ENCODE peak calls at places on chromosomes 12 and 14, in ten cellular contexts. J is testis, P is HFF-Myc, T is astrocyte of the cerebellum, R is mucosa of descending colon, Y is WERI-Rb-1, G is endothelial cell, Q is gastrocnemius medialis, O is cardiac fibroblast, E is IMR-90. W is an unnamed sample.

GRCh38 chr14:56891226-56891625 is 80.9 kb upstream of the OTX2 start:
- DNase-seq in J (no peak), P (no peak), T (no peak), R (no peak), Y (peak), G (no peak), Q (no peak), O (no peak), E (no peak), W (no peak)

GRCh38 chr12:27946396-27946795 is 26.1 kb downstream of the PTHLH start:
- DNase-seq in J (no peak), P (no peak), T (no peak), R (no peak), Y (no peak), G (no peak), Q (no peak), O (no peak), E (no peak), W (no peak)

GRCh38 chr14:81147140-81147897 is 73.4 kb downstream of the GTF2A1 start:
- DNase-seq in J (no peak), P (no peak), T (no peak), R (no peak), Y (no peak), G (no peak), Q (no peak), O (no peak), E (no peak), W (no peak)

GRCh38 chr12:102417055-102417454 is 63.3 kb downstream of the IGF1 start:
- DNase-seq in J (no peak), P (no peak), T (no peak), R (no peak), Y (no peak), G (no peak), Q (no peak), O (no peak), E (no peak), W (no peak)

GRCh38 chr14:90757452-90757851 is 58.8 kb downstream of the TTC7B start:
- DNase-seq in J (no peak), P (no peak), T (no peak), R (no peak), Y (no peak), G (no peak), Q (peak), O (no peak), E (no peak), W (no peak)

GRCh38 chr12:100528044-100528443 is 45.4 kb upstream of the GAS2L3 start:
- DNase-seq in J (no peak), P (no peak), T (no peak), R (no peak), Y (no peak), G (no peak), Q (no peak), O (no peak), E (no peak), W (no peak)

GRCh38 chr12:114918535-114919233 is 234.7 kb upstream of the TBX3 start:
- DNase-seq in J (no peak), P (no peak), T (no peak), R (no peak), Y (no peak), G (no peak), Q (no peak), O (peak), E (peak), W (no peak)

GRCh38 chr12:126905752-126906151 is 1361.2 kb upstream of the TMEM132C start:
- DNase-seq in J (no peak), P (no peak), T (no peak), R (no peak), Y (no peak), G (no peak), Q (no peak), O (no peak), E (no peak), W (no peak)

GRCh38 chr12:124557518-124558223 is 9.7 kb downstream of the NCOR2 start:
- DNase-seq in J (no peak), P (no peak), T (no peak), R (no peak), Y (peak), G (no peak), Q (no peak), O (no peak), E (no peak), W (no peak)

GRCh38 chr12:32789911-32790310 is 34.2 kb upstream of the YARS2 start:
- DNase-seq in J (no peak), P (no peak), T (no peak), R (no peak), Y (no peak), G (no peak), Q (no peak), O (no peak), E (no peak), W (no peak)

GRCh38 chr12:93146970-93147369 is 217.9 kb upstream of the EEA1 start:
- DNase-seq in J (no peak), P (no peak), T (no peak), R (no peak), Y (no peak), G (no peak), Q (no peak), O (no peak), E (no peak), W (no peak)

GRCh38 chr14:45201908-45202307 is 51.1 kb downstream of the MIS18BP1 start:
- DNase-seq in J (peak), P (no peak), T (no peak), R (no peak), Y (peak), G (peak), Q (no peak), O (peak), E (no peak), W (no peak)

GRCh38 chr14:54672181-54672580 is 105.3 kb downstream of the SAMD4A start:
- DNase-seq in J (no peak), P (no peak), T (no peak), R (no peak), Y (no peak), G (no peak), Q (no peak), O (no peak), E (no peak), W (no peak)

GRCh38 chr14:94354638-94355185 is 31.6 kb upstream of the SERPINA6 start:
- DNase-seq in J (no peak), P (no peak), T (no peak), R (no peak), Y (no peak), G (no peak), Q (no peak), O (no peak), E (no peak), W (no peak)

GRCh38 chr12:93894391-93895095 is 217.4 kb downstream of the CRADD start:
- DNase-seq in J (peak), P (no peak), T (peak), R (peak), Y (no peak), G (no peak), Q (peak), O (peak), E (peak), W (no peak)

GRCh38 chr14:47392351-47392750 is 283.1 kb downstream of the MDGA2 start:
- DNase-seq in J (no peak), P (no peak), T (peak), R (no peak), Y (no peak), G (no peak), Q (no peak), O (no peak), E (no peak), W (no peak)

GRCh38 chr12:68538722-68539614 is 71.7 kb upstream of the RAP1B start:
- DNase-seq in J (peak), P (no peak), T (peak), R (no peak), Y (no peak), G (no peak), Q (peak), O (peak), E (peak), W (no peak)

GRCh38 chr14:29892327-29892726 is 35.3 kb downstream of the PRKD1 start:
- DNase-seq in J (no peak), P (no peak), T (no peak), R (no peak), Y (no peak), G (no peak), Q (no peak), O (peak), E (peak), W (no peak)

GRCh38 chr12:41967668-41968649 is 176.7 kb downstream of the GXYLT1 start:
- DNase-seq in J (no peak), P (no peak), T (peak), R (no peak), Y (peak), G (no peak), Q (no peak), O (no peak), E (no peak), W (no peak)

GRCh38 chr14:67335781-67336180 is 23.8 kb downstream of the ATP6V1D start:
- DNase-seq in J (no peak), P (no peak), T (no peak), R (no peak), Y (peak), G (peak), Q (no peak), O (peak), E (peak), W (no peak)

GRCh38 chr14:73833024-73833423 is 18.6 kb upstream of the PTGR2 start:
- DNase-seq in J (no peak), P (no peak), T (peak), R (no peak), Y (no peak), G (no peak), Q (no peak), O (peak), E (no peak), W (no peak)

GRCh38 chr14:73645248-73645610 is 443 bp downstream of the DNAL1 start:
- DNase-seq in J (no peak), P (no peak), T (no peak), R (no peak), Y (no peak), G (no peak), Q (no peak), O (no peak), E (no peak), W (no peak)

GRCh38 chr14:63204407-63205280 is at the start of gene RHOJ:
- DNase-seq in J (peak), P (no peak), T (no peak), R (no peak), Y (no peak), G (peak), Q (no peak), O (peak), E (peak), W (no peak)

GRCh38 chr12:111788178-111788654 is 21.5 kb downstream of the ALDH2 start:
- DNase-seq in J (peak), P (no peak), T (no peak), R (no peak), Y (peak), G (no peak), Q (peak), O (peak), E (peak), W (no peak)

GRCh38 chr14:77219591-77219990 is 38.0 kb downstream of the TMEM63C start:
- DNase-seq in J (peak), P (no peak), T (no peak), R (no peak), Y (no peak), G (no peak), Q (no peak), O (no peak), E (no peak), W (no peak)

GRCh38 chr12:46357438-46358324 is 14.9 kb downstream of the SLC38A2 start:
- DNase-seq in J (no peak), P (peak), T (no peak), R (no peak), Y (no peak), G (no peak), Q (no peak), O (peak), E (peak), W (no peak)

GRCh38 chr12:107730942-107731341 is 30.0 kb downstream of the PRDM4 start:
- DNase-seq in J (no peak), P (no peak), T (no peak), R (no peak), Y (no peak), G (no peak), Q (no peak), O (no peak), E (no peak), W (no peak)

GRCh38 chr12:107732365-107732764 is 28.6 kb downstream of the PRDM4 start:
- DNase-seq in J (no peak), P (no peak), T (no peak), R (no peak), Y (no peak), G (peak), Q (no peak), O (no peak), E (no peak), W (no peak)

GRCh38 chr12:107731376-107731775 is 29.6 kb downstream of the PRDM4 start:
- DNase-seq in J (no peak), P (no peak), T (no peak), R (no peak), Y (no peak), G (no peak), Q (no peak), O (peak), E (no peak), W (no peak)

GRCh38 chr12:107734139-107734538 is 26.8 kb downstream of the PRDM4 start:
- DNase-seq in J (no peak), P (no peak), T (no peak), R (no peak), Y (no peak), G (no peak), Q (no peak), O (no peak), E (no peak), W (no peak)

GRCh38 chr12:107736914-107737313 is 24.0 kb downstream of the PRDM4 start:
- DNase-seq in J (no peak), P (no peak), T (no peak), R (no peak), Y (no peak), G (no peak), Q (no peak), O (no peak), E (no peak), W (peak)
- TF ChIP-seq CTCF in J (no peak), P (no peak), T (no peak), R (no peak), Y (no peak), G (no peak), Q (no peak), O (no peak), E (no peak), W (no peak)

GRCh38 chr12:6729186-6729585 is 5.3 kb downstream of the COPS7A start:
- DNase-seq in J (no peak), P (no peak), T (no peak), R (no peak), Y (no peak), G (no peak), Q (no peak), O (no peak), E (no peak), W (no peak)

GRCh38 chr12:6722863-6723262 is 983 bp upstream of the COPS7A start:
- DNase-seq in J (no peak), P (no peak), T (no peak), R (no peak), Y (no peak), G (no peak), Q (no peak), O (no peak), E (no peak), W (no peak)

GRCh38 chr12:6724409-6724797 is 557 bp downstream of the COPS7A start:
- DNase-seq in J (no peak), P (no peak), T (no peak), R (peak), Y (peak), G (peak), Q (no peak), O (no peak), E (peak), W (no peak)

GRCh38 chr12:6725350-6725749 is 1.5 kb downstream of the COPS7A start:
- DNase-seq in J (no peak), P (no peak), T (no peak), R (no peak), Y (no peak), G (no peak), Q (no peak), O (no peak), E (no peak), W (no peak)

GRCh38 chr12:6723607-6724408 is at the start of gene COPS7A:
- DNase-seq in J (peak), P (peak), T (peak), R (peak), Y (peak), G (peak), Q (peak), O (peak), E (peak), W (peak)
- TF ChIP-seq CTCF in J (no peak), P (no peak), T (no peak), R (no peak), Y (no peak), G (no peak), Q (no peak), O (no peak), E (no peak), W (no peak)

DNA sequence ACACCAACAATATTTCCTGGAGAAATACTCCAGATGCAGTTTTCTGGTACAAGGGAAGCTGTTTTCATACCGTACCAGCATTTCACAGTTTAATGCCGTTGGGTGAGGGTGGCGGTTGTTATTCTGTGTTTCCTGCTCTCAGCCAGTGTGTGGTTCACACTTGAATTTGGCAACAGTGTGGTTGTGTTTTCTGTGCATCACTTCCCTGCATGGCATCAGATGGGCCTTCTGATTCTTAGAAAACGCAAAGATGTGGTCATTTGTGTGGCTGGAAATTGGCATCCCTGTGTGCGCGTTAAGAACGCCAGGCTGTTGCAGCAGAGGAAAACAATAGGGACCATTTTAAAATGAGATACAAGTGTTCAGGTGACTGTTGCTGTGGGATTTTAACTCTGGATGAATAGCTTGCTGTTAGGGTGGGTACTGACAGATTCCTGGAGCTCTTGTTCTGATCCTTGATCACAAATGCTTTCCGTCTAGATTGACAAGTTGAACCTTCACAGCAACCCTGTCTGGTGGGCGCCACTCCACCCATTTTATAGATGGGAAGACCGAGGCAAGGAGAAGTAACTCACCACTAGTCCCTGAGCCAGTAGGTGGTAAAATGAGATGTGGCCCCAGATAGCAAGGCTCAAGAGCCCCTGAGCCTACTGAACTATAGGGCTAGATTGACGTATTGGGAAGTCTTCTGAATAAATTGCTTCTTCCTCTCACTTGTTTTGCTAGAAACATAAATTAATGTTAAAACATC is 231.2 kb downstream of the CHST11 start:
- DNase-seq in J (no peak), P (no peak), T (no peak), R (no peak), Y (no peak), G (no peak), Q (no peak), O (no peak), E (no peak), W (no peak)
- TF ChIP-seq CTCF in J (no peak), P (no peak), T (no peak), R (no peak), Y (no peak), G (no peak), Q (no peak), O (no peak), E (no peak), W (no peak)

GRCh38 chr12:17809206-17809605 is 280.8 kb downstream of the RERGL start:
- DNase-seq in J (no peak), P (no peak), T (no peak), R (no peak), Y (no peak), G (no peak), Q (no peak), O (no peak), E (no peak), W (no peak)
- TF ChIP-seq CTCF in J (no peak), P (no peak), T (no peak), R (no peak), Y (peak), G (peak), Q (no peak), O (no peak), E (no peak), W (no peak)

GRCh38 chr12:53333289-53333688 is 2.9 kb downstream of the SP7 start:
- DNase-seq in J (no peak), P (no peak), T (no peak), R (no peak), Y (no peak), G (no peak), Q (no peak), O (no peak), E (no peak), W (no peak)

GRCh38 chr12:53338916-53339315 is 2.8 kb upstream of the SP7 start:
- DNase-seq in J (no peak), P (no peak), T (no peak), R (no peak), Y (peak), G (no peak), Q (no peak), O (no peak), E (no peak), W (no peak)

GRCh38 chr12:53334822-53335221 is 1.3 kb downstream of the SP7 start:
- DNase-seq in J (no peak), P (no peak), T (no peak), R (no peak), Y (no peak), G (no peak), Q (no peak), O (no peak), E (no peak), W (no peak)

GRCh38 chr12:53337998-53338397 is 1.8 kb upstream of the SP7 start:
- DNase-seq in J (no peak), P (no peak), T (no peak), R (no peak), Y (no peak), G (no peak), Q (no peak), O (no peak), E (no peak), W (no peak)

GRCh38 chr12:53336137-53336785 is at the start of gene SP7:
- DNase-seq in J (no peak), P (no peak), T (no peak), R (no peak), Y (no peak), G (no peak), Q (no peak), O (no peak), E (no peak), W (no peak)
- TF ChIP-seq CTCF in J (no peak), P (no peak), T (no peak), R (no peak), Y (no peak), G (no peak), Q (no peak), O (no peak), E (no peak), W (no peak)

GRCh38 chr12:86373813-86374212 is 117.6 kb upstream of the MGAT4C start:
- DNase-seq in J (no peak), P (no peak), T (no peak), R (no peak), Y (no peak), G (no peak), Q (no peak), O (no peak), E (no peak), W (no peak)

GRCh38 chr12:86379337-86379736 is 123.1 kb upstream of the MGAT4C start:
- DNase-seq in J (no peak), P (no peak), T (no peak), R (no peak), Y (no peak), G (no peak), Q (no peak), O (no peak), E (no peak), W (no peak)

DNA sequence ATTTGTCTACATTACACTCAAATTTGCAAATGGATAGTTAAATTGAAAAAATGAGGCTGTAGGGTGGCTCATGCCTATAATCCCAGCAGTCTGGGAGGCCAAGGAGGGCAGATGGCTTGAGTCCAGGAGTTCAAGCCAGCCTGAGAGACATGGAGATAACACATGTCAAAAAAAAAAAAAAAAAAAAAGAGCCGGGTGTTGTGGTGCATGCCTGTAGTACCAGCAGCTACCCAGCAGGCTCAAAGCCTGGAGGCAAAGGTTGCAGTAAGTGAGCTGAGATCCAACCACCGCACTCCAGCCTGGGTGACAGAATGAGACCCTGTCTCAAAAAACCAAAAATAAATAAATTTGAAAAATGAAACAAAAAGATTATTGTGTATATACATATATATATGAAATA is 119.9 kb upstream of the MGAT4C start:
- DNase-seq in J (no peak), P (no peak), T (no peak), R (peak), Y (peak), G (no peak), Q (no peak), O (peak), E (no peak), W (no peak)
- TF ChIP-seq CTCF in J (no peak), P (no peak), T (no peak), R (no peak), Y (no peak), G (peak), Q (no peak), O (no peak), E (no peak), W (no peak)

GRCh38 chr14:88463318-88463717 is 77.9 kb downstream of the SPATA7 start:
- DNase-seq in J (no peak), P (no peak), T (no peak), R (no peak), Y (peak), G (no peak), Q (no peak), O (no peak), E (no peak), W (no peak)
- TF ChIP-seq CTCF in J (peak), P (peak), T (peak), R (no peak), Y (peak), G (peak), Q (no peak), O (peak), E (peak), W (no peak)